ENCODE peak calls at places on chromosome 3, in four cellular contexts. One of them, this sample, is unnamed.
A peak's percentile ranks its signal among the peaks of the same experiment; 100 is the strongest.

GRCh38 chr3:128100126-128100525 is 23.5 kb downstream of the RUVBL1 start:
- DNase-seq in stomach: no peak
- DNase-seq in choroid plexus epithelial cell: no peak
- DNase-seq in GM12865: no peak
- DNase-seq in this sample: no peak

GRCh38 chr3:126005951-126006350 is 37.0 kb downstream of the ROPN1B start:
- DNase-seq in stomach: no peak
- DNase-seq in choroid plexus epithelial cell: peak; percentile 60
- DNase-seq in GM12865: no peak
- DNase-seq in this sample: peak; percentile 31

GRCh38 chr3:11601446-11602241 is 42.1 kb downstream of the VGLL4 start:
- DNase-seq in stomach: peak; percentile 60
- DNase-seq in choroid plexus epithelial cell: peak; percentile 29
- DNase-seq in GM12865: peak; percentile 72
- DNase-seq in this sample: peak; percentile 60

GRCh38 chr3:32460031-32460749 is 42.5 kb downstream of the CMTM6 start:
- DNase-seq in stomach: no peak
- DNase-seq in choroid plexus epithelial cell: no peak
- DNase-seq in GM12865: peak; percentile 80
- DNase-seq in this sample: no peak

GRCh38 chr3:71872256-71872655 is 87.3 kb upstream of the PROK2 start:
- DNase-seq in stomach: no peak
- DNase-seq in choroid plexus epithelial cell: no peak
- DNase-seq in GM12865: no peak
- DNase-seq in this sample: no peak

GRCh38 chr3:59374812-59375211 is 325.0 kb upstream of the CFAP20DC start:
- DNase-seq in stomach: no peak
- DNase-seq in choroid plexus epithelial cell: no peak
- DNase-seq in GM12865: peak; percentile 93
- DNase-seq in this sample: no peak

GRCh38 chr3:10946526-10946925 is 46.0 kb upstream of the SLC6A1 start:
- DNase-seq in stomach: no peak
- DNase-seq in choroid plexus epithelial cell: no peak
- DNase-seq in GM12865: no peak
- DNase-seq in this sample: no peak

GRCh38 chr3:12993022-12993622 is 80.1 kb downstream of the IQSEC1 start:
- DNase-seq in stomach: no peak
- DNase-seq in choroid plexus epithelial cell: no peak
- DNase-seq in GM12865: no peak
- DNase-seq in this sample: no peak

GRCh38 chr3:31565288-31565687 is 32.6 kb downstream of the STT3B start:
- DNase-seq in stomach: no peak
- DNase-seq in choroid plexus epithelial cell: peak; percentile 24
- DNase-seq in GM12865: no peak
- DNase-seq in this sample: peak; percentile 66

GRCh38 chr3:42780398-42780797 is 7.3 kb upstream of the CCDC13 start:
- DNase-seq in stomach: no peak
- DNase-seq in choroid plexus epithelial cell: no peak
- DNase-seq in GM12865: no peak
- DNase-seq in this sample: no peak

GRCh38 chr3:122081543-122081942 is 26.4 kb downstream of the CD86 start:
- DNase-seq in stomach: no peak
- DNase-seq in choroid plexus epithelial cell: no peak
- DNase-seq in GM12865: peak; percentile 86
- DNase-seq in this sample: no peak

GRCh38 chr3:165343185-165343584 is 147.0 kb upstream of the SLITRK3 start:
- DNase-seq in stomach: no peak
- DNase-seq in choroid plexus epithelial cell: no peak
- DNase-seq in GM12865: no peak
- DNase-seq in this sample: no peak

DNA sequence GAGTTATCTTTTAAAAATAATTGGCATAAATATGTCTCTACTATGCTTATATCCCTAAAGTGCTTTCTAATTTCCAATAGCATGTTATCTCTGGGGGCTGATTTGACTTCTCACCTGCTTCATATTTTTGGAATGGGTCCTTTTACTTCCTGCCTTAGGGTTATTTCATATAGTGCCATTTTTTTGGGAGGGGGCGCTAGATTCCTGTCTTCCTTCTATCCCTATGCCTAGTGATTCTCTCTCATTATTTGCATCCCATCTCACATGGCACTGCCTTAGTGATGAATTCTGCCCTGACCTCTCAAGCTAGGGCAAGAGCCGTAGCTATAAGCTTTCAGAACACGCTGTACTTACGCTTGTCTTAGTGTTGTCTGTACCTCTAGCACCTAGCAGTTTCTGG is 150.3 kb upstream of the SLITRK3 start:
- DNase-seq in stomach: no peak
- DNase-seq in choroid plexus epithelial cell: no peak
- DNase-seq in GM12865: no peak
- DNase-seq in this sample: no peak
- TF ChIP-seq CTCF in stomach: no peak
- TF ChIP-seq CTCF in choroid plexus epithelial cell: no peak
- TF ChIP-seq CTCF in GM12865: no peak
- TF ChIP-seq CTCF in this sample: no peak

GRCh38 chr3:174442317-174442682 is 416.8 kb upstream of the NAALADL2 start:
- DNase-seq in stomach: no peak
- DNase-seq in choroid plexus epithelial cell: no peak
- DNase-seq in GM12865: no peak
- DNase-seq in this sample: no peak
- H3K4me3 ChIP-seq in stomach: peak overlapping the region; percentile 70
- H3K4me3 ChIP-seq in choroid plexus epithelial cell: peak overlapping the region; percentile 75
- H3K4me3 ChIP-seq in GM12865: no peak overlapping the region
- H3K4me3 ChIP-seq in this sample: peak overlapping the region; percentile 72

GRCh38 chr3:113331187-113331586 is 110.1 kb downstream of the CFAP44 start:
- DNase-seq in stomach: no peak
- DNase-seq in choroid plexus epithelial cell: no peak
- DNase-seq in GM12865: no peak
- DNase-seq in this sample: no peak

GRCh38 chr3:113329757-113330156 is 111.5 kb downstream of the CFAP44 start:
- DNase-seq in stomach: no peak
- DNase-seq in choroid plexus epithelial cell: no peak
- DNase-seq in GM12865: no peak
- DNase-seq in this sample: peak; percentile 44

GRCh38 chr3:113330742-113331141 is 110.6 kb downstream of the CFAP44 start:
- DNase-seq in stomach: no peak
- DNase-seq in choroid plexus epithelial cell: no peak
- DNase-seq in GM12865: no peak
- DNase-seq in this sample: no peak
- TF ChIP-seq CTCF in stomach: no peak
- TF ChIP-seq CTCF in choroid plexus epithelial cell: no peak
- TF ChIP-seq CTCF in GM12865: no peak
- TF ChIP-seq CTCF in this sample: no peak

DNA sequence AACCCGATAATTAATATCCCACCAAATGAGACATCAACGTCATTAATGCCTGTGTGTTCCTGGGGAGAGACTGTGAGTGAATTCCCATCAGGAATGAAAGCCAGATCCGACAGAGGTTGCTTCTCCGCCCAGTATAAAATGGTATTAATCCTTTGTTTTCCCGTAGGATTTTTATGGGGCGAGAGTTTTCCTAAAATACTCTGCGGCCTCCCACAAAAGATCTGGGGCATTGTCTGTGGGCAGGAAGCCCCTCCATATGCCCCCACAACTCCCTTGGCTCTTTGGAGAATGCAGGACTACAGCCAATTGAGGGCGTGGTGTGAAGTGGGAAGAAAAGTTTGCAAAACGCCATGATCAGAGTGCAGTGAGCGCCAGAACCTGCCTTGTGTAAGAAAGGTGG is 26.7 kb downstream of the ZIC4 start:
- DNase-seq in stomach: no peak
- DNase-seq in choroid plexus epithelial cell: no peak
- DNase-seq in GM12865: no peak
- DNase-seq in this sample: no peak
- H3K4me3 ChIP-seq in stomach: no peak overlapping the region
- H3K4me3 ChIP-seq in choroid plexus epithelial cell: no peak overlapping the region
- H3K4me3 ChIP-seq in GM12865: no peak overlapping the region
- H3K4me3 ChIP-seq in this sample: no peak overlapping the region

DNA sequence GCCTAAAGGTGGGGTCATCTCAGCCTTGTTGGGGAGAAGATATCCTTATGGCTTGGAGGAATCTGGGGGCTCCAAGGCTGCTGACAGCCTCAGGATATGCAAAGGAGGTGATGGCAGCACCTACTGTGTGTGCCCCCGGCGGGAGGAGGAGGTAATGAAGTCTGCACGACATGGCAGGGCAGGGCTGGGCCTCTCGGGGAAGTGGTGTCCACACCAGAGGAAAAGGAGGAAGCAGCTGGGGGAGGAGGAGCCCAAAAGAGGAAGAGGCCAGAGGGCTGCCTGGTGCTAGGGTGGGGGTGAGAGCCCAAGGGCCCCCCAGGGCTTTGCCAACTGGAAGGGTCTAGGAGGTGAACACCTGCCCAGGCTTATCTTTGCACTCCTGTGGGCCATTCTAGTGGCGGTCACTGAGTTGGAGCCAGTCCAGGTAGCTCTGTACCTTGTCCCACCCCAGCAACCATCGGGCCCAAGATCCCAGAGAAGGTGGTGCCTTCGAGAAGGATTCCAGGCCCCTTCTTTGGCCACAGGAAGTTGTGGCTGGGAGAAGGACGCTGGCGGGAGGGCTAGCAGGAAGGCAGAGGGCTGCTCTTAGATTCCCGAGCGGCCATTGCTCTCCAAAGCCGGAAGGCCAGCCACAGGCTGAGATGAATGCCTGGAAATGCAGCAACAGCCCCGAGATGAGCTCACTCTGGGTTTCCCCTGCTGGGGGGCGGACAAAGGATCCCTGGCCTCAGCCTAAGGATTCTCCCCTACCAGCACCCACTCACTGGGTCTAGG is 7.0 kb downstream of the GNAI2 start:
- DNase-seq in stomach: peak; percentile 50
- DNase-seq in choroid plexus epithelial cell: peak; percentile 86
- DNase-seq in GM12865: peak; percentile 58
- DNase-seq in this sample: peak; percentile 76
- TF ChIP-seq CTCF in stomach: no peak
- TF ChIP-seq CTCF in choroid plexus epithelial cell: no peak
- TF ChIP-seq CTCF in GM12865: no peak
- TF ChIP-seq CTCF in this sample: no peak

This sample was measured in fibroblast of pulmonary artery.